ENCODE peak calls at places on chromosomes 6 and 20, in seven cellular contexts. Z is PC-3; O is iPS DF 6.9; C is psoas muscle; F is CD8-positive, alpha-beta memory T cell; H is GM23248; K is thoracic aorta. Q is an unnamed sample. For H3K4me1, the result is how much of the 10 kb centered on the place peaks cover.

GRCh38 chr6:72290620-72291019 is 331.2 kb upstream of the KCNQ5 start:
- DNase-seq in F (no peak), K (no peak), C (no peak), Z (no peak), H (no peak), O (no peak), Q (no peak)

GRCh38 chr20:53040678-53041674 is 68.8 kb downstream of the TSHZ2 start:
- DNase-seq in H (peak), F (no peak), C (peak), Z (no peak), O (no peak), K (no peak), Q (no peak)

GRCh38 chr6:22333802-22334201 is 37.0 kb upstream of the PRL start:
- DNase-seq in F (no peak), K (no peak), H (peak), Z (no peak), O (no peak), C (no peak), Q (no peak)

GRCh38 chr6:30156262-30156599 is 4.8 kb downstream of the TRIM10 start:
- DNase-seq in F (no peak), C (no peak), Z (peak), K (no peak), H (peak), O (no peak), Q (no peak)

GRCh38 chr6:137723273-137724017 is 143.6 kb upstream of the TNFAIP3 start:
- DNase-seq in H (no peak), F (no peak), Z (no peak), K (no peak), C (no peak), O (no peak), Q (no peak)

GRCh38 chr20:50224052-50224451 is 33.4 kb downstream of the CEBPB start:
- DNase-seq in K (no peak), O (no peak), Z (no peak), H (no peak), C (no peak), F (no peak), Q (no peak)

GRCh38 chr6:48472121-48472520 is 361.1 kb upstream of the PTCHD4 start:
- DNase-seq in O (no peak), H (no peak), Z (no peak), K (no peak), C (no peak), F (no peak), Q (no peak)

GRCh38 chr6:139290787-139291294 is 957 bp downstream of the TXLNB start:
- DNase-seq in O (no peak), Z (no peak), F (peak), K (no peak), H (peak), C (peak), Q (peak)

GRCh38 chr6:157650801-157651200 is 172.2 kb upstream of the SNX9 start:
- DNase-seq in O (no peak), Z (no peak), F (no peak), H (no peak), K (no peak), C (no peak), Q (no peak)

GRCh38 chr6:31004794-31005193 is 5.5 kb upstream of the MUC22 start:
- DNase-seq in K (no peak), H (no peak), F (no peak), O (no peak), Z (no peak), C (no peak), Q (no peak)

GRCh38 chr20:46588532-46589509 is 38.4 kb upstream of the OCSTAMP start:
- DNase-seq in K (no peak), C (no peak), Z (no peak), F (no peak), O (no peak), H (no peak), Q (no peak)

GRCh38 chr6:144259988-144260387 is 25.1 kb upstream of the UTRN start:
- DNase-seq in H (peak), Z (peak), O (no peak), K (no peak), C (no peak), F (no peak), Q (no peak)

GRCh38 chr20:44467289-44467883 is 8.3 kb upstream of the TTPAL start:
- DNase-seq in F (no peak), C (peak), O (no peak), Z (no peak), H (no peak), K (no peak), Q (no peak)

GRCh38 chr6:157469378-157469777 is 88.4 kb downstream of the ZDHHC14 start:
- DNase-seq in H (peak), C (no peak), F (no peak), O (no peak), K (no peak), Z (peak), Q (no peak)

GRCh38 chr6:16201706-16202105 is 36.7 kb upstream of the GMPR start:
- DNase-seq in Z (no peak), O (no peak), K (no peak), C (no peak), F (no peak), H (no peak), Q (no peak)

GRCh38 chr6:5707646-5708045 is 299.1 kb downstream of the NRN1 start:
- DNase-seq in O (no peak), K (no peak), H (no peak), Z (no peak), C (no peak), F (no peak), Q (no peak)

GRCh38 chr20:1477896-1478490 is 11.3 kb upstream of the NSFL1C start:
- DNase-seq in K (no peak), F (no peak), O (no peak), Z (peak), H (no peak), C (no peak), Q (no peak)
- H3K4me1 ChIP-seq in K (under half), F (under half), O (under half), Z (under half), H (under half), C (under half), Q (under half)

DNA sequence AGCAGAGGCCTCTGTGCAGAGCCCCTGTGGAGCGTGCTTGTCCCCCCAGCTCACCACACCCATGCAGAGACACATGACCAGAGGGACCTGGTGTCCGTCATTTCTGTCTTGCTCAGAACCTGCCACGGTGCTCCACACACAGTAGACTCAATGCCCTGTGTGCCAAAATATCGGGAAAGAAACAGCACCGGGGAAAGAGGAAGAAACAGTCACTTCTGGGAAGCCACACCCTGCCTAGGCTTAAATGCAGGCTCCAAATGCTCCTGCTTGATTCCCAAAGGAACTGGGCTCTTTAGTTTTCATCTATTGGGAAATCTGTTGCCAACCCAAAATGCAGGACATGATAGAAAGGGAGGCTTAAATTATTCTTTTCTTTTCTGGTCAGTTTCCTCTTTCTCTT is 503.9 kb downstream of the CD83 start:
- DNase-seq in C (no peak), F (no peak), K (no peak), O (no peak), Z (no peak), H (peak), Q (no peak)
- H3K4me1 ChIP-seq in C (under half), F (under half), K (under half), O (under half), Z (under half), H (under half), Q (under half)

GRCh38 chr6:162913206-162913605 is 185.4 kb downstream of the PACRG start:
- DNase-seq in K (no peak), H (no peak), Z (no peak), F (no peak), C (no peak), O (no peak), Q (no peak)

GRCh38 chr6:162922816-162923215 is 195.0 kb downstream of the PACRG start:
- DNase-seq in O (no peak), Z (no peak), F (no peak), K (no peak), C (no peak), H (no peak), Q (no peak)

GRCh38 chr6:162921062-162921461 is 193.3 kb downstream of the PACRG start:
- DNase-seq in K (no peak), Z (no peak), C (no peak), F (no peak), O (no peak), H (no peak), Q (no peak)

GRCh38 chr6:162917506-162917905 is 189.7 kb downstream of the PACRG start:
- DNase-seq in Z (no peak), O (no peak), K (no peak), F (no peak), C (no peak), H (peak), Q (no peak)
- H3K4me1 ChIP-seq in Z (under half), O (under half), K (under half), F (under half), C (under half), H (under half), Q (under half)

DNA sequence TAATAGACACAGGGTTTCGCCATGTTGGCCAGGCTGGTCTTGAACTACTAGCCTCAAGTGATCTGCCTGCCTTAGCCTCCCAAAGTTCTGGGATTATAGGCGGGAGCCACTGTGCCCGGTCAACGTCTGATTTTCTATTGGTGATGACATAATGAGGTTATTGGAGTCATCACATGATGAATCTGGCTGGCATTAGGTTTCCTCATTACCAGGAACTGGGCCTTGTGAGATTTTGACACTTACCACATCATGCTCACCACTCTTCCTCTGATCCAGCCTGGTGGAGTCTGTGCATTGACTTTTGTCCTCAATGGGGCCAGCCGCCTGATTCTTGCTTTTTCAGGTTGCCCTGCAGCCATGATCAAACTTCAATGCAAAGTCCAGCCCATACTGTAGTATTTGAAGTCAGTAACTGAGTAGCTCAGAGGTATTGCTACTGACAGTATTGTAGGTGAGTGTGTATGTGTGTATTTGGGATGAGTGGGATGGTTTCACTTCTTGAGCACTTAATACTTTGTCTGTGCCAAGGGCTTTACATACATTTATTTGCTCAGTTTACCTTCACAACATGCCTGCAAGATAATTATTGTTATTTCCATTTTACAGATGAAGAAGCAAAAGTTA is 16.0 kb downstream of the ANKS1A start:
- DNase-seq in F (no peak), O (no peak), K (no peak), C (no peak), H (no peak), Z (no peak), Q (no peak)
- H3K4me1 ChIP-seq in F (under half), O (under half), K (under half), C (under half), H (under half), Z (under half), Q (under half)

DNA sequence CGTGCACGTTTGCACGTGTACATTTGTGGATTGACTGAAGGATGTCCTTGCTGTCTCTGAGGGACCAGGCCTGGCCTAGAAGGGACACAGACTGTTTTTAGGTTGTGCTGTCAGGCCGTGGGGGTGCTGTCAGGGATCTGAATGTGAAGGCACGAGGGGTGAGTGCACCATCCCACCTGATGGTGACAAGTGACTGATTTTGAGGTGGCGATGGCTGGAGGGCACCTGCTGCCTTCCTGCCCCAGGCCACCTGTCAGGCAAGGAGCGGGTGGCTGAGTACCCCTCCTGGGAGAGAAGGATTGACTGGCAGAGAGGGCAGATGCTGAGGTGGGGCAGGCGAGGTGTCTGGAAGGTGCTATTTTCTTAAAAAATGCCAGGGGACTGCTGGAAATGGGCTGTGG is 1.2 kb downstream of the RAB44 start:
- DNase-seq in H (no peak), O (no peak), K (no peak), F (no peak), Z (no peak), C (peak), Q (no peak)
- H3K4me1 ChIP-seq in H (under half), O (under half), K (under half), F (under half), Z (under half), C (under half), Q (under half)

Q was measured in effector memory CD4-positive, alpha-beta T cell.